ENCODE peak calls at places on chromosomes 16 and 17, in four cellular contexts. G, H, Q and O are unnamed samples.

GRCh38 chr17:82441686-82442487 is 8.7 kb downstream of the CYBC1 start:
- DNase-seq in G (no peak), H (no peak), Q (no peak), O (no peak)

GRCh38 chr17:35907691-35908090 is 22.9 kb downstream of the RDM1 start:
- DNase-seq in G (no peak), H (no peak), Q (peak; percentile 41), O (no peak)

GRCh38 chr16:26993988-26994387 is 72.7 kb upstream of the C16orf82 start:
- DNase-seq in G (no peak), H (no peak), Q (peak; percentile 77), O (no peak)

GRCh38 chr17:29683481-29683880 is 60.8 kb upstream of the CORO6 start:
- DNase-seq in G (no peak), H (no peak), Q (no peak), O (no peak)

GRCh38 chr17:13476722-13477121 is 125.0 kb downstream of the HS3ST3A1 start:
- DNase-seq in G (no peak), H (no peak), Q (peak; percentile 63), O (no peak)

GRCh38 chr17:55622547-55622946 is 100.1 kb downstream of the TMEM100 start:
- DNase-seq in G (no peak), H (no peak), Q (no peak), O (no peak)

GRCh38 chr16:50247123-50247905 is 19.0 kb upstream of the ADCY7 start:
- DNase-seq in G (peak; percentile 61), H (no peak), Q (no peak), O (no peak)

GRCh38 chr17:17384961-17385360 is 81.8 kb downstream of the NT5M start:
- DNase-seq in G (no peak), H (no peak), Q (no peak), O (no peak)

GRCh38 chr16:69494993-69495392 is 70.6 kb downstream of the CYB5B start:
- DNase-seq in G (no peak), H (no peak), Q (peak; percentile 37), O (no peak)

GRCh38 chr17:82871056-82871775 is 31.4 kb upstream of the ZNF750 start:
- DNase-seq in G (no peak), H (no peak), Q (no peak), O (peak; percentile 58)

GRCh38 chr17:77817953-77818352 is 140.6 kb upstream of the TNRC6C start:
- DNase-seq in G (no peak), H (no peak), Q (peak; percentile 23), O (no peak)

GRCh38 chr17:79306688-79307323 is 232.2 kb downstream of the ENGASE start:
- DNase-seq in G (no peak), H (peak; percentile 29), Q (no peak), O (no peak)

GRCh38 chr16:55474821-55475220 is 4.2 kb upstream of the MMP2 start:
- DNase-seq in G (no peak), H (no peak), Q (peak; percentile 26), O (no peak)

GRCh38 chr16:2975161-2975795 is 5.0 kb downstream of the PKMYT1 start:
- DNase-seq in G (no peak), H (no peak), Q (no peak), O (no peak)

GRCh38 chr17:76265624-76266243 is 586 bp downstream of the UBALD2 start:
- DNase-seq in G (peak; percentile 86), H (peak; percentile 50), Q (peak; percentile 81), O (peak; percentile 79)

GRCh38 chr16:11633113-11633512 is 35.1 kb upstream of the SNN start:
- DNase-seq in G (no peak), H (no peak), Q (no peak), O (no peak)

GRCh38 chr16:54287018-54287757 is 601 bp upstream of the IRX3 start:
- DNase-seq in G (no peak), H (no peak), Q (no peak), O (no peak)

GRCh38 chr17:10018461-10018891 is 113.4 kb upstream of the RCVRN start:
- DNase-seq in G (no peak), H (no peak), Q (no peak), O (no peak)

GRCh38 chr17:41494524-41494923 is 4.8 kb upstream of the KRT36 start:
- DNase-seq in G (no peak), H (no peak), Q (peak; percentile 69), O (no peak)

GRCh38 chr17:38728290-38728831 is 1.8 kb upstream of the CISD3 start:
- DNase-seq in G (no peak), H (no peak), Q (no peak), O (no peak)

GRCh38 chr17:63854709-63855108 is 12.2 kb upstream of the SMARCD2 start:
- DNase-seq in G (no peak), H (no peak), Q (no peak), O (no peak)

GRCh38 chr16:88532434-88533241 is 37.6 kb upstream of the ZC3H18 start:
- DNase-seq in G (no peak), H (no peak), Q (no peak), O (no peak)

GRCh38 chr16:50615891-50616290 is 65.2 kb downstream of the SNX20 start:
- DNase-seq in G (no peak), H (no peak), Q (no peak), O (no peak)

GRCh38 chr17:51641999-51642398 is 381.7 kb downstream of the UTP18 start:
- DNase-seq in G (no peak), H (no peak), Q (no peak), O (no peak)

GRCh38 chr16:81567987-81568748 is 123.6 kb downstream of the CMIP start:
- DNase-seq in G (no peak), H (peak; percentile 58), Q (peak; percentile 88), O (no peak)

GRCh38 chr17:80861892-80862291 is 129.7 kb upstream of the CHMP6 start:
- DNase-seq in G (peak; percentile 81), H (no peak), Q (peak; percentile 20), O (peak; percentile 47)

GRCh38 chr17:17079761-17080160 is 37.5 kb downstream of the MPRIP start:
- DNase-seq in G (peak; percentile 74), H (peak; percentile 52), Q (no peak), O (peak; percentile 31)

GRCh38 chr17:59435238-59435637 is 103.8 kb downstream of the YPEL2 start:
- DNase-seq in G (no peak), H (no peak), Q (peak; percentile 84), O (no peak)

GRCh38 chr17:77002103-77003045 is 134.2 kb downstream of the MGAT5B start:
- DNase-seq in G (no peak), H (no peak), Q (peak; percentile 57), O (no peak)

GRCh38 chr17:66351701-66352100 is 49.3 kb downstream of the PRKCA start:
- DNase-seq in G (no peak), H (no peak), Q (no peak), O (no peak)
- H3K4me1 ChIP-seq in G (peaks cover 68% of the 10 kb centered on the region), H (no peaks in the 10 kb centered on the region), Q (peaks cover 50% of the 10 kb centered on the region), O (peaks cover 39% of the 10 kb centered on the region)

GRCh38 chr16:67521095-67521804 is 7.4 kb upstream of the RIPOR1 start:
- DNase-seq in G (peak; percentile 98), H (peak; percentile 96), Q (peak; percentile 97), O (peak; percentile 97)

GRCh38 chr16:67517661-67518423 is 10.8 kb upstream of the RIPOR1 start:
- DNase-seq in G (no peak), H (no peak), Q (no peak), O (peak; percentile 61)

GRCh38 chr16:67517178-67517492 is 11.5 kb upstream of the RIPOR1 start:
- DNase-seq in G (no peak), H (no peak), Q (no peak), O (no peak)

GRCh38 chr16:67516296-67517177 is 12.1 kb upstream of the RIPOR1 start:
- DNase-seq in G (no peak), H (no peak), Q (peak; percentile 73), O (no peak)

GRCh38 chr16:67518676-67519075 is 10.0 kb upstream of the RIPOR1 start:
- DNase-seq in G (no peak), H (no peak), Q (no peak), O (no peak)
- H3K4me1 ChIP-seq in G (peaks cover 21% of the 10 kb centered on the region), H (no peaks in the 10 kb centered on the region), Q (peaks cover 12% of the 10 kb centered on the region), O (peaks cover 5% of the 10 kb centered on the region)

GRCh38 chr17:2067048-2067452 is 12.1 kb downstream of the HIC1 start:
- DNase-seq in G (no peak), H (no peak), Q (no peak), O (no peak)

GRCh38 chr17:2067559-2067958 is 12.7 kb downstream of the HIC1 start:
- DNase-seq in G (peak; percentile 70), H (peak; percentile 53), Q (peak; percentile 68), O (no peak)

GRCh38 chr17:2070241-2071023 is 15.5 kb downstream of the HIC1 start:
- DNase-seq in G (no peak), H (no peak), Q (no peak), O (no peak)

GRCh38 chr17:2068589-2069051 is 13.7 kb downstream of the HIC1 start:
- DNase-seq in G (no peak), H (no peak), Q (peak; percentile 63), O (no peak)

GRCh38 chr17:2068101-2068518 is 13.2 kb downstream of the HIC1 start:
- DNase-seq in G (peak; percentile 75), H (peak; percentile 58), Q (peak; percentile 95), O (peak; percentile 45)
- H3K4me1 ChIP-seq in G (peaks cover 72% of the 10 kb centered on the region), H (peaks cover 15% of the 10 kb centered on the region), Q (peaks cover 61% of the 10 kb centered on the region), O (peaks cover 10% of the 10 kb centered on the region)

GRCh38 chr16:23288209-23288608 is 13.9 kb upstream of the SCNN1B start:
- DNase-seq in G (no peak), H (no peak), Q (peak; percentile 10), O (no peak)
- H3K4me1 ChIP-seq in G (no peaks in the 10 kb centered on the region), H (no peaks in the 10 kb centered on the region), Q (peaks cover 5% of the 10 kb centered on the region), O (peaks cover 3% of the 10 kb centered on the region)